ENCODE peak calls at places on chromosomes 7 and 10, in five cellular contexts. P, H, W, T and J are unnamed samples.

GRCh38 chr7:129376076-129376777 is 58.0 kb upstream of the STRIP2 start:
- DNase-seq in T (no peak), H (no peak), W (peak; percentile 21), P (no peak), J (peak; percentile 61)

GRCh38 chr7:151900591-151901312 is 23.8 kb upstream of the PRKAG2 start:
- DNase-seq in H (peak; percentile 73), W (no peak), P (no peak), T (no peak), J (no peak)

GRCh38 chr10:35453855-35454532 is 117.7 kb downstream of the CCNY start:
- DNase-seq in W (no peak), H (peak; percentile 85), P (no peak), T (no peak), J (no peak)

GRCh38 chr7:67738-68395 is 124.5 kb upstream of the FAM20C start:
- DNase-seq in W (no peak), H (no peak), P (peak; percentile 40), T (peak; percentile 57), J (no peak)

GRCh38 chr7:47602272-47603004 is 20.5 kb upstream of the TNS3 start:
- DNase-seq in H (no peak), P (no peak), T (no peak), W (no peak), J (no peak)

GRCh38 chr7:142898377-142899235 is 13.1 kb upstream of the TRPV6 start:
- DNase-seq in H (peak; percentile 74), T (no peak), P (no peak), W (no peak), J (no peak)

GRCh38 chr10:47255866-47256265 is 44.1 kb upstream of the GDF10 start:
- DNase-seq in W (no peak), T (peak; percentile 42), P (no peak), H (no peak), J (no peak)

GRCh38 chr7:69787736-69788431 is 189.6 kb downstream of the AUTS2 start:
- DNase-seq in H (no peak), P (no peak), W (no peak), T (no peak), J (no peak)

GRCh38 chr7:170551-171363 is 21.6 kb upstream of the FAM20C start:
- DNase-seq in H (peak; percentile 1), P (peak; percentile 59), T (peak; percentile 63), W (no peak), J (no peak)

GRCh38 chr7:953547-954327 is 743 bp downstream of the ADAP1 start:
- DNase-seq in P (peak; percentile 92), W (peak; percentile 55), T (peak; percentile 86), H (peak; percentile 87), J (peak; percentile 76)

GRCh38 chr7:146249272-146249671 is 132.7 kb downstream of the CNTNAP2 start:
- DNase-seq in H (no peak), W (no peak), P (no peak), T (no peak), J (no peak)

GRCh38 chr7:90596745-90597526 is 815 bp downstream of the CDK14 start:
- DNase-seq in P (no peak), W (no peak), H (no peak), T (no peak), J (no peak)

GRCh38 chr10:67883710-67884312 is 645 bp upstream of the SIRT1 start:
- DNase-seq in T (no peak), W (peak; percentile 15), P (no peak), H (peak; percentile 72), J (no peak)

GRCh38 chr7:112898432-112899290 is 108.5 kb upstream of the TMEM168 start:
- DNase-seq in H (no peak), W (no peak), P (no peak), T (no peak), J (peak; percentile 49)

GRCh38 chr7:129225206-129225930 is 538 bp downstream of the AHCYL2 start:
- DNase-seq in H (peak; percentile 93), P (peak; percentile 94), W (peak; percentile 35), T (peak; percentile 81), J (peak; percentile 55)

GRCh38 chr7:2199956-2200583 is 32.7 kb downstream of the MAD1L1 start:
- DNase-seq in W (no peak), T (no peak), P (peak; percentile 74), H (peak; percentile 83), J (no peak)

GRCh38 chr7:21542891-21543527 is at the start of gene DNAH11:
- DNase-seq in P (peak; percentile 77), W (peak; percentile 38), T (peak; percentile 61), H (no peak), J (peak; percentile 28)

GRCh38 chr7:155808551-155809331 is 3.5 kb downstream of the SHH start:
- DNase-seq in W (no peak), H (no peak), P (peak; percentile 52), T (no peak), J (peak; percentile 67)

GRCh38 chr10:93680414-93681047 is 21.9 kb downstream of the FRA10AC1 start:
- DNase-seq in H (no peak), T (no peak), W (no peak), P (no peak), J (no peak)

GRCh38 chr7:50978633-50979215 is 196.0 kb upstream of the GRB10 start:
- DNase-seq in T (no peak), W (no peak), P (no peak), H (no peak), J (no peak)

GRCh38 chr10:95480901-95481491 is 80.2 kb downstream of the SORBS1 start:
- DNase-seq in W (no peak), H (peak; percentile 81), P (no peak), T (no peak), J (no peak)

GRCh38 chr10:80104066-80104926 is 25.8 kb downstream of the TMEM254 start:
- DNase-seq in T (no peak), H (no peak), P (no peak), W (no peak), J (no peak)

GRCh38 chr10:57351076-57351475 is 916.6 kb downstream of the IPMK start:
- DNase-seq in P (no peak), T (no peak), H (no peak), W (no peak), J (no peak)

GRCh38 chr10:71771821-71772617 is 1.3 kb downstream of the VSIR start:
- DNase-seq in H (peak; percentile 94), P (no peak), T (peak; percentile 96), W (peak; percentile 42), J (peak; percentile 54)

GRCh38 chr7:25861704-25862253 is 290.2 kb upstream of the NFE2L3 start:
- DNase-seq in W (no peak), T (no peak), H (no peak), P (no peak), J (no peak)

GRCh38 chr7:112669306-112669705 is 120.9 kb downstream of the TMEM168 start:
- DNase-seq in H (no peak), T (no peak), W (no peak), P (no peak), J (no peak)

GRCh38 chr7:116525298-116525912 is 569 bp downstream of the CAV1 start:
- DNase-seq in H (peak; percentile 92), P (peak; percentile 83), T (peak; percentile 79), W (peak; percentile 20), J (peak; percentile 41)

GRCh38 chr7:28466341-28466740 is 54.0 kb downstream of the CREB5 start:
- DNase-seq in H (no peak), W (no peak), P (no peak), T (no peak), J (no peak)

GRCh38 chr7:78691584-78691983 is 761.9 kb downstream of the MAGI2 start:
- DNase-seq in T (no peak), W (no peak), P (no peak), H (no peak), J (no peak)

GRCh38 chr7:144468990-144469732 is 65.7 kb upstream of the NOBOX start:
- DNase-seq in H (no peak), P (no peak), W (no peak), T (no peak), J (no peak)

GRCh38 chr10:114306116-114306973 is 67.3 kb downstream of the VWA2 start:
- DNase-seq in T (peak; percentile 45), H (no peak), P (peak; percentile 66), W (no peak), J (no peak)

GRCh38 chr7:37352974-37353948 is 95.4 kb downstream of the ELMO1 start:
- DNase-seq in W (no peak), P (peak; percentile 87), H (no peak), T (no peak), J (no peak)

GRCh38 chr10:123687758-123688157 is 21.6 kb downstream of the GPR26 start:
- DNase-seq in P (no peak), H (no peak), W (no peak), T (no peak), J (no peak)

GRCh38 chr7:5282464-5283316 is at the start of gene SLC29A4:
- DNase-seq in H (no peak), P (no peak), W (peak; percentile 21), T (no peak), J (peak; percentile 62)
- TF ChIP-seq POLR2A in H (no peak), P (no peak), W (no peak), T (no peak), J (no peak)

GRCh38 chr10:131391991-131392390 is 80.5 kb upstream of the TCERG1L start:
- DNase-seq in T (no peak), H (no peak), W (no peak), P (no peak), J (no peak)
- TF ChIP-seq POLR2A in T (no peak), H (no peak), W (no peak), P (no peak), J (no peak)

DNA sequence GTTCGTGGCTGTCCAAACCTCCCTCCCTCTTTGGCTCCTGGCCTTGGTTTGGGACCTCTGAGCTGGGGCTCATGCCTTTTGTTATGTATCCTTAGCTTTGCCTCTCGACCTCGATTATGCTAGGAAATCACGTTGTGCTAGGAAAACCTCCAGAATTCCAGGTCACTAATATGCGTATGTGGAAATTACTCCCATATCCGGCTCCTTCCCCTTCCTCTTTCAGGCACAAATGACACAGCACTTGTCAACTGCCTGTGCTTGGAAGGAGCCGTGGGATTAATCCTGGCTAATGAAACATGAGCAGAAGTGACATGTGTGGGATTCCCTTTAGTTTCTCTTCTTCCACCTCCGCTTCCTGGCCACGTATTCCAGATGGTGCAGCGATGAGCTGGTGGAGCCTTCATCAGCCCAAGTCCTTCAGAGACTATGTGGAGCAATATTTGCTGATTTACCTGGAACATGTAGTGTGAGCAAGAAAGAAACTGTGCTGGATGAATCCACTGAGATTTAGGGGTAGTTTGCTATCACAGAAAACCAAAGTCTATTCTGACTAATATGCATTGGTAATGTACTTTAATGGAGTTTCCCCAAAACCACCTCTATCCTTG is 149.2 kb downstream of the REEP3 start:
- DNase-seq in T (no peak), H (no peak), W (no peak), P (no peak), J (no peak)
- TF ChIP-seq POLR2A in T (no peak), H (no peak), W (no peak), P (no peak), J (no peak)

DNA sequence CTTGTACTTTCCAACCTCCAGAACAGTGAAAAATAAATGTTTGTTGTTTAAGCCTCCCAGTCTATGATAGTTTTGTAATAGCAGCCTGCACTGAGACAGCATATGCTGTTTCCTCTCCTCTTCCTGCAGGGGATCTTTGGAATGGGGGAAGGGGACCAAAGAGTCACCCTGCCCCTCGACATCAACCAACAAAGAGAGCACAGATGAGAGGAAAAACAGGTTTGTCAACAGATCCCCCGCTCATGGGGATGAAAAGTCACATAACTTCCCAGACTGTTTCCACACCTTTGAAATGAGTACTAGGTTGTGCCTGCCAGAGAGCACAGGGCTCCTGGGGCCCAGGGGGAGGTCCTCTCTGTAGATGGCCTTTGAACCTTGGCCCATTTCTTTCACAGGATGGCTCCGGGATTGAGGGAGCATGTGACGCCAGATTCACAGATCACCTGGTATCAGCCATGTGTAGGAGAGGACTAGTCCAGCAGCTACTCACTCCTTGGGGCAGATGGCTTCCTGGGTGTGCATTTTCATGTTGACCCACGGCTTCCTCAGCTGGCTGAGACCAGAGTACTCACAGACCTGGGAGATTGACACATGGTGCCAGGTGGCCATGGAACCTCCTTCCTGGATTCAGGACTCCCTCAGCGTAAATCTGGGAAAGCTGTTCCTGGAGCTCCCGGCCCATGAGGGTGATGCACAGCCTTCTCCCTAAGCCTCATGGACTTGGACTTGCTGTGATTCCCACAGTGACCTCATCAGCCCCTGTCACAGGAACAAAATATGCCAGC is 125.6 kb downstream of the CXCL12 start:
- DNase-seq in P (no peak), H (no peak), W (no peak), T (no peak), J (no peak)
- TF ChIP-seq POLR2A in P (no peak), H (no peak), W (no peak), T (no peak), J (no peak)